ENCODE peak calls at places on chromosomes 12 and 14, in nine cellular contexts. M, Z, W, F, N, S, K, X and I are unnamed samples.

GRCh38 chr12:106342397-106343212 is 14.9 kb upstream of the POLR3B start:
- DNase-seq in M (peak), Z (peak), W (peak), F (no peak), N (no peak), S (peak), K (no peak), X (no peak), I (no peak)

GRCh38 chr12:86006727-86007126 is 132.6 kb downstream of the NTS start:
- DNase-seq in M (no peak), Z (no peak), W (no peak), F (no peak), N (no peak), S (no peak), K (no peak), X (no peak), I (no peak)

GRCh38 chr12:27901959-27902358 is 70.6 kb downstream of the PTHLH start:
- DNase-seq in M (no peak), Z (no peak), W (no peak), F (no peak), N (no peak), S (no peak), K (no peak), X (no peak), I (no peak)

GRCh38 chr14:51846631-51847488 is 13.6 kb upstream of the GNG2 start:
- DNase-seq in M (peak), Z (peak), W (peak), F (no peak), N (no peak), S (peak), K (peak), X (peak), I (peak)

GRCh38 chr12:96257550-96258392 is 63.6 kb downstream of the ELK3 start:
- DNase-seq in M (no peak), Z (no peak), W (no peak), F (no peak), N (no peak), S (no peak), K (no peak), X (no peak), I (no peak)

GRCh38 chr12:2768224-2768961 is 26.4 kb upstream of the FKBP4 start:
- DNase-seq in M (no peak), Z (no peak), W (no peak), F (no peak), N (no peak), S (no peak), K (no peak), X (no peak), I (no peak)

GRCh38 chr12:13004368-13004767 is 4.3 kb upstream of the HEBP1 start:
- DNase-seq in M (no peak), Z (no peak), W (no peak), F (no peak), N (no peak), S (no peak), K (no peak), X (no peak), I (no peak)

GRCh38 chr12:57476993-57477709 is 2.5 kb downstream of the ARHGAP9 start:
- DNase-seq in M (no peak), Z (no peak), W (no peak), F (no peak), N (no peak), S (no peak), K (no peak), X (no peak), I (peak)

GRCh38 chr14:103541944-103542544 is 13.0 kb downstream of the TRMT61A start:
- DNase-seq in M (peak), Z (no peak), W (no peak), F (no peak), N (no peak), S (no peak), K (no peak), X (no peak), I (no peak)

GRCh38 chr12:124551268-124552144 is 15.9 kb downstream of the NCOR2 start:
- DNase-seq in M (peak), Z (peak), W (peak), F (peak), N (peak), S (no peak), K (no peak), X (no peak), I (peak)

GRCh38 chr12:118103601-118104382 is at the start of gene VSIG10:
- DNase-seq in M (peak), Z (peak), W (peak), F (peak), N (peak), S (peak), K (no peak), X (peak), I (peak)

GRCh38 chr14:39368261-39368959 is 63.8 kb downstream of the FBXO33 start:
- DNase-seq in M (peak), Z (peak), W (peak), F (no peak), N (peak), S (peak), K (peak), X (peak), I (no peak)

GRCh38 chr12:53501615-53502181 is 615 bp downstream of the TARBP2 start:
- DNase-seq in M (no peak), Z (no peak), W (no peak), F (no peak), N (no peak), S (no peak), K (no peak), X (no peak), I (no peak)

GRCh38 chr12:129790930-129791329 is 112.9 kb downstream of the TMEM132D start:
- DNase-seq in M (no peak), Z (no peak), W (no peak), F (no peak), N (no peak), S (no peak), K (no peak), X (no peak), I (no peak)

GRCh38 chr12:131415781-131416180 is 295.1 kb upstream of the SFSWAP start:
- DNase-seq in M (no peak), Z (no peak), W (no peak), F (no peak), N (no peak), S (peak), K (no peak), X (no peak), I (no peak)

GRCh38 chr14:62657376-62657775 is 387.9 kb downstream of the KCNH5 start:
- DNase-seq in M (peak), Z (no peak), W (no peak), F (no peak), N (no peak), S (no peak), K (no peak), X (no peak), I (no peak)

GRCh38 chr14:22896760-22897159 is 13.7 kb downstream of the REM2 start:
- DNase-seq in M (no peak), Z (no peak), W (no peak), F (no peak), N (no peak), S (no peak), K (no peak), X (no peak), I (no peak)

GRCh38 chr14:24256960-24257359 is 6.0 kb downstream of the TGM1 start:
- DNase-seq in M (no peak), Z (no peak), W (no peak), F (no peak), N (no peak), S (no peak), K (no peak), X (no peak), I (no peak)

GRCh38 chr14:68792022-68792829 is 641 bp downstream of the ZFP36L1 start:
- DNase-seq in M (peak), Z (peak), W (no peak), F (no peak), N (no peak), S (peak), K (no peak), X (no peak), I (no peak)

GRCh38 chr14:96418075-96418474 is 26.1 kb downstream of the AK7 start:
- DNase-seq in M (no peak), Z (no peak), W (no peak), F (no peak), N (no peak), S (no peak), K (no peak), X (no peak), I (no peak)

GRCh38 chr14:37969511-37969979 is 238.2 kb upstream of the SSTR1 start:
- DNase-seq in M (no peak), Z (no peak), W (no peak), F (no peak), N (no peak), S (no peak), K (no peak), X (no peak), I (no peak)

GRCh38 chr14:100399052-100399849 is 76.1 kb downstream of the SLC25A47 start:
- DNase-seq in M (peak), Z (no peak), W (no peak), F (no peak), N (no peak), S (no peak), K (no peak), X (no peak), I (no peak)

GRCh38 chr12:6364037-6364360 is 11.4 kb downstream of the SCNN1A start:
- DNase-seq in M (no peak), Z (no peak), W (peak), F (no peak), N (no peak), S (no peak), K (no peak), X (no peak), I (no peak)